ENCODE peak calls at places on chromosomes 4 and X, in nine cellular contexts. One of them, this sample, is unnamed.

GRCh38 chr4:100190643-100191600 is 654 bp upstream of the DDIT4L start:
- DNase-seq in activated CD4-positive, alpha-beta T cell treated with anti-CD3 and anti-CD28 coated beads, Interleukin-2, amount 50 U/mL, for 4 hours: no peak
- DNase-seq in A549: no peak
- DNase-seq in amniotic stem cell: no peak
- DNase-seq in lower lobe of right lung: no peak
- DNase-seq in HCEC 1CT: no peak
- DNase-seq in stimulated activated CD4-positive, alpha-beta T cell treated with anti-CD3 and anti-CD28 coated beads, Interleukin-4, amount 100 ng/mL, for 1 hour: no peak
- DNase-seq in NCI-H1092: peak
- DNase-seq in SK-MEL-5: no peak
- DNase-seq in this sample: no peak

GRCh38 chr4:11301075-11301660 is 127.5 kb downstream of the HS3ST1 start:
- DNase-seq in SK-MEL-5: no peak
- DNase-seq in HCEC 1CT: no peak
- DNase-seq in activated CD4-positive, alpha-beta T cell treated with anti-CD3 and anti-CD28 coated beads, Interleukin-2, amount 50 U/mL, for 4 hours: no peak
- DNase-seq in A549: no peak
- DNase-seq in amniotic stem cell: no peak
- DNase-seq in lower lobe of right lung: no peak
- DNase-seq in NCI-H1092: no peak
- DNase-seq in stimulated activated CD4-positive, alpha-beta T cell treated with anti-CD3 and anti-CD28 coated beads, Interleukin-4, amount 100 ng/mL, for 1 hour: no peak
- DNase-seq in this sample: no peak

GRCh38 chr4:163542275-163542674 is 47.8 kb downstream of the TMA16 start:
- DNase-seq in HCEC 1CT: peak
- DNase-seq in stimulated activated CD4-positive, alpha-beta T cell treated with anti-CD3 and anti-CD28 coated beads, Interleukin-4, amount 100 ng/mL, for 1 hour: no peak
- DNase-seq in NCI-H1092: no peak
- DNase-seq in amniotic stem cell: peak
- DNase-seq in lower lobe of right lung: no peak
- DNase-seq in A549: no peak
- DNase-seq in activated CD4-positive, alpha-beta T cell treated with anti-CD3 and anti-CD28 coated beads, Interleukin-2, amount 50 U/mL, for 4 hours: no peak
- DNase-seq in SK-MEL-5: no peak
- DNase-seq in this sample: no peak

GRCh38 chr4:35934370-35934981 is 309.8 kb downstream of the ARAP2 start:
- DNase-seq in stimulated activated CD4-positive, alpha-beta T cell treated with anti-CD3 and anti-CD28 coated beads, Interleukin-4, amount 100 ng/mL, for 1 hour: no peak
- DNase-seq in lower lobe of right lung: no peak
- DNase-seq in A549: no peak
- DNase-seq in activated CD4-positive, alpha-beta T cell treated with anti-CD3 and anti-CD28 coated beads, Interleukin-2, amount 50 U/mL, for 4 hours: no peak
- DNase-seq in NCI-H1092: no peak
- DNase-seq in amniotic stem cell: peak
- DNase-seq in HCEC 1CT: no peak
- DNase-seq in SK-MEL-5: peak
- DNase-seq in this sample: no peak

GRCh38 chrX:149718757-149719156 is 6.9 kb downstream of the MAGEA11 start:
- DNase-seq in amniotic stem cell: no peak
- DNase-seq in HCEC 1CT: no peak
- DNase-seq in SK-MEL-5: no peak
- DNase-seq in A549: no peak
- DNase-seq in lower lobe of right lung: no peak
- DNase-seq in NCI-H1092: no peak
- DNase-seq in stimulated activated CD4-positive, alpha-beta T cell treated with anti-CD3 and anti-CD28 coated beads, Interleukin-4, amount 100 ng/mL, for 1 hour: no peak
- DNase-seq in activated CD4-positive, alpha-beta T cell treated with anti-CD3 and anti-CD28 coated beads, Interleukin-2, amount 50 U/mL, for 4 hours: no peak
- DNase-seq in this sample: no peak

GRCh38 chr4:15239866-15240265 is 188.0 kb upstream of the C1QTNF7 start:
- DNase-seq in activated CD4-positive, alpha-beta T cell treated with anti-CD3 and anti-CD28 coated beads, Interleukin-2, amount 50 U/mL, for 4 hours: no peak
- DNase-seq in lower lobe of right lung: no peak
- DNase-seq in amniotic stem cell: no peak
- DNase-seq in A549: no peak
- DNase-seq in SK-MEL-5: no peak
- DNase-seq in stimulated activated CD4-positive, alpha-beta T cell treated with anti-CD3 and anti-CD28 coated beads, Interleukin-4, amount 100 ng/mL, for 1 hour: no peak
- DNase-seq in HCEC 1CT: peak
- DNase-seq in NCI-H1092: no peak
- DNase-seq in this sample: no peak

GRCh38 chr4:78749972-78750727 is 26.0 kb upstream of the BMP2K start:
- DNase-seq in HCEC 1CT: no peak
- DNase-seq in stimulated activated CD4-positive, alpha-beta T cell treated with anti-CD3 and anti-CD28 coated beads, Interleukin-4, amount 100 ng/mL, for 1 hour: no peak
- DNase-seq in lower lobe of right lung: no peak
- DNase-seq in A549: no peak
- DNase-seq in amniotic stem cell: no peak
- DNase-seq in NCI-H1092: no peak
- DNase-seq in activated CD4-positive, alpha-beta T cell treated with anti-CD3 and anti-CD28 coated beads, Interleukin-2, amount 50 U/mL, for 4 hours: no peak
- DNase-seq in SK-MEL-5: no peak
- DNase-seq in this sample: no peak

GRCh38 chrX:51144828-51145442 is 187.7 kb upstream of the NUDT10 start:
- DNase-seq in SK-MEL-5: peak
- DNase-seq in NCI-H1092: peak
- DNase-seq in stimulated activated CD4-positive, alpha-beta T cell treated with anti-CD3 and anti-CD28 coated beads, Interleukin-4, amount 100 ng/mL, for 1 hour: no peak
- DNase-seq in lower lobe of right lung: no peak
- DNase-seq in activated CD4-positive, alpha-beta T cell treated with anti-CD3 and anti-CD28 coated beads, Interleukin-2, amount 50 U/mL, for 4 hours: peak
- DNase-seq in amniotic stem cell: no peak
- DNase-seq in HCEC 1CT: no peak
- DNase-seq in A549: peak
- DNase-seq in this sample: no peak

GRCh38 chrX:110082156-110082555 is 79.2 kb downstream of the TMEM164 start:
- DNase-seq in NCI-H1092: no peak
- DNase-seq in stimulated activated CD4-positive, alpha-beta T cell treated with anti-CD3 and anti-CD28 coated beads, Interleukin-4, amount 100 ng/mL, for 1 hour: no peak
- DNase-seq in activated CD4-positive, alpha-beta T cell treated with anti-CD3 and anti-CD28 coated beads, Interleukin-2, amount 50 U/mL, for 4 hours: no peak
- DNase-seq in amniotic stem cell: no peak
- DNase-seq in A549: no peak
- DNase-seq in lower lobe of right lung: no peak
- DNase-seq in HCEC 1CT: peak
- DNase-seq in SK-MEL-5: no peak
- DNase-seq in this sample: peak

GRCh38 chrX:153537526-153538295 is 20.3 kb downstream of the ATP2B3 start:
- DNase-seq in HCEC 1CT: no peak
- DNase-seq in SK-MEL-5: no peak
- DNase-seq in lower lobe of right lung: no peak
- DNase-seq in NCI-H1092: peak
- DNase-seq in activated CD4-positive, alpha-beta T cell treated with anti-CD3 and anti-CD28 coated beads, Interleukin-2, amount 50 U/mL, for 4 hours: no peak
- DNase-seq in A549: no peak
- DNase-seq in stimulated activated CD4-positive, alpha-beta T cell treated with anti-CD3 and anti-CD28 coated beads, Interleukin-4, amount 100 ng/mL, for 1 hour: no peak
- DNase-seq in amniotic stem cell: no peak
- DNase-seq in this sample: no peak

GRCh38 chr4:158826882-158827281 is 58.1 kb downstream of the FNIP2 start:
- DNase-seq in amniotic stem cell: no peak
- DNase-seq in NCI-H1092: no peak
- DNase-seq in HCEC 1CT: no peak
- DNase-seq in stimulated activated CD4-positive, alpha-beta T cell treated with anti-CD3 and anti-CD28 coated beads, Interleukin-4, amount 100 ng/mL, for 1 hour: no peak
- DNase-seq in activated CD4-positive, alpha-beta T cell treated with anti-CD3 and anti-CD28 coated beads, Interleukin-2, amount 50 U/mL, for 4 hours: no peak
- DNase-seq in A549: no peak
- DNase-seq in SK-MEL-5: no peak
- DNase-seq in lower lobe of right lung: no peak
- DNase-seq in this sample: no peak

GRCh38 chr4:183377491-183377890 is 55.3 kb upstream of the CLDN24 start:
- DNase-seq in HCEC 1CT: no peak
- DNase-seq in activated CD4-positive, alpha-beta T cell treated with anti-CD3 and anti-CD28 coated beads, Interleukin-2, amount 50 U/mL, for 4 hours: no peak
- DNase-seq in NCI-H1092: no peak
- DNase-seq in lower lobe of right lung: no peak
- DNase-seq in amniotic stem cell: no peak
- DNase-seq in stimulated activated CD4-positive, alpha-beta T cell treated with anti-CD3 and anti-CD28 coated beads, Interleukin-4, amount 100 ng/mL, for 1 hour: no peak
- DNase-seq in SK-MEL-5: no peak
- DNase-seq in A549: no peak
- DNase-seq in this sample: no peak

GRCh38 chrX:45762699-45763647 is 562.3 kb upstream of the DIPK2B start:
- DNase-seq in SK-MEL-5: no peak
- DNase-seq in NCI-H1092: no peak
- DNase-seq in activated CD4-positive, alpha-beta T cell treated with anti-CD3 and anti-CD28 coated beads, Interleukin-2, amount 50 U/mL, for 4 hours: no peak
- DNase-seq in stimulated activated CD4-positive, alpha-beta T cell treated with anti-CD3 and anti-CD28 coated beads, Interleukin-4, amount 100 ng/mL, for 1 hour: no peak
- DNase-seq in A549: no peak
- DNase-seq in lower lobe of right lung: no peak
- DNase-seq in HCEC 1CT: no peak
- DNase-seq in amniotic stem cell: no peak
- DNase-seq in this sample: no peak

This sample was measured in AG04449.